ENCODE peak calls at places on chromosomes 1 and 21, in four cellular contexts. Q, T, Y and Z are unnamed samples.

GRCh38 chr1:16243936-16244649 is 7.1 kb upstream of the CPLANE2 start:
- DNase-seq in Q (peak; percentile 81), T (peak; percentile 70), Y (peak; percentile 81), Z (peak; percentile 80)

GRCh38 chr1:172969611-172970010 is 81.1 kb downstream of the TNFSF18 start:
- DNase-seq in Q (no peak), T (no peak), Y (peak; percentile 84), Z (no peak)

GRCh38 chr1:161726631-161727342 is 5.4 kb downstream of the FCRLB start:
- DNase-seq in Q (peak; percentile 80), T (peak; percentile 89), Y (peak; percentile 79), Z (peak; percentile 90)

GRCh38 chr21:26115899-26116298 is 54.7 kb downstream of the APP start:
- DNase-seq in Q (no peak), T (no peak), Y (peak; percentile 75), Z (no peak)

GRCh38 chr1:175078629-175079028 is 11.0 kb downstream of the TNN start:
- DNase-seq in Q (no peak), T (no peak), Y (no peak), Z (no peak)

GRCh38 chr1:3553166-3553939 is 58.0 kb downstream of the MEGF6 start:
- DNase-seq in Q (no peak), T (peak; percentile 22), Y (peak; percentile 31), Z (peak; percentile 49)

GRCh38 chr1:31752952-31753351 is 11.2 kb downstream of the ADGRB2 start:
- DNase-seq in Q (no peak), T (no peak), Y (no peak), Z (no peak)

GRCh38 chr1:209434631-209435217 is 148.8 kb upstream of the CAMK1G start:
- DNase-seq in Q (no peak), T (no peak), Y (no peak), Z (no peak)

GRCh38 chr1:54528613-54529012 is 19.4 kb upstream of the ACOT11 start:
- DNase-seq in Q (no peak), T (no peak), Y (no peak), Z (no peak)

GRCh38 chr1:91712393-91712792 is 173.6 kb downstream of the TGFBR3 start:
- DNase-seq in Q (no peak), T (no peak), Y (no peak), Z (no peak)

GRCh38 chr1:91711504-91712247 is 174.3 kb downstream of the TGFBR3 start:
- DNase-seq in Q (no peak), T (no peak), Y (no peak), Z (no peak)

GRCh38 chr1:91714867-91715381 is 171.0 kb downstream of the TGFBR3 start:
- DNase-seq in Q (no peak), T (no peak), Y (no peak), Z (no peak)

GRCh38 chr1:91710261-91710660 is 175.7 kb downstream of the TGFBR3 start:
- DNase-seq in Q (no peak), T (no peak), Y (no peak), Z (no peak)

DNA sequence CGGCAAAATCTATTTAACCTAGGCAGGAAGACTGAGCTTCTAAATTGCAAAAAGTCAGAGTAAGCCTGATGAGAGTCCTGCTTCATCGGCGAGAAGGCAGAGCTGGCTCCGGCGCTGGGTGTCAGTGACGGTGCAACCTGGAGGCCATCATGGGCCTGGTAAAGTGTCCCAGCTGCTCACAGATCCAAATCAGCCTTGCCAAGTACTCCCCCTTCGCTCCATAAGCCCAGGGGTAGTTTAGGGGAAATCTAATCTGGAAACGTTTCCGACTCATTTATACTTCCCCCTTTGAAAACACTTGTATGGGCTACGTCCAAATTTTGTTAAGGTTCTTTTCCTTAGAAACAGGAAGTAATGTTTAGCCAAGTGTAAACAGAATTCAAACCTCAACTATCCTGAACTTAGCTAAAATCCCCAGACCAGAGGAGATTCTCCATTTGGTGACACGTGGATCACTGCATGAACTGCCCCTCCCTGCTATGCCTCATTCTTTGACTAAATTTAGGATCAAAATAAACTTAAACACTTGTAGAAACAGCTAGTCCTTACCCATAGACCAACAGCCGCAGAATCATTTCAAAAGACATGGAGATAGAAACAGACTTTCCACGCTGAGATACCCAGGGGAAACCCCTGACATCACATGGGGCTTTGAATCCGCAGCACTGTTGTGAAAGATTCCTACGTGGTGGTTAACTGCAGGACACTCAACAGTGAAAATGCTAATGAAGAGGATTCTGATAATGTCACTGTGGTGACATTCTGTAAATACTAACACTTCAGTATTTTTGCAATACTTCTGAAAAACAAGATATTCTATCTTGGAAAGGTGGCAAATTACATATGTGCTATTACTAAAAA is 172.7 kb downstream of the TGFBR3 start:
- DNase-seq in Q (peak; percentile 44), T (no peak), Y (peak; percentile 78), Z (no peak)
- H3K4me3 ChIP-seq in Q (peak overlapping the region; percentile 2), T (no peak overlapping the region), Y (no peak overlapping the region), Z (no peak overlapping the region)

GRCh38 chr1:194164755-194165154 is 978.3 kb upstream of the B3GALT2 start:
- DNase-seq in Q (no peak), T (no peak), Y (no peak), Z (no peak)
- TF ChIP-seq CTCF in Q (no peak), T (no peak), Y (no peak), Z (no peak)

GRCh38 chr1:49842596-49842995 is 181.2 kb downstream of the AGBL4 start:
- DNase-seq in Q (no peak), T (no peak), Y (no peak), Z (no peak)
- H3K9me3 ChIP-seq in Q (peaks cover 63% of the 10 kb centered on the region), T (no peaks in the 10 kb centered on the region), Y (peaks cover 37% of the 10 kb centered on the region), Z (peaks cover 4% of the 10 kb centered on the region)

GRCh38 chr21:35297665-35298064 is 248.6 kb upstream of the RUNX1 start:
- DNase-seq in Q (no peak), T (no peak), Y (no peak), Z (no peak)

GRCh38 chr21:35291963-35292627 is 243.0 kb upstream of the RUNX1 start:
- DNase-seq in Q (no peak), T (no peak), Y (peak; percentile 52), Z (no peak)

GRCh38 chr21:35291034-35291433 is 241.9 kb upstream of the RUNX1 start:
- DNase-seq in Q (no peak), T (no peak), Y (no peak), Z (no peak)

GRCh38 chr21:35298757-35299156 is 249.7 kb upstream of the RUNX1 start:
- DNase-seq in Q (no peak), T (no peak), Y (no peak), Z (no peak)

DNA sequence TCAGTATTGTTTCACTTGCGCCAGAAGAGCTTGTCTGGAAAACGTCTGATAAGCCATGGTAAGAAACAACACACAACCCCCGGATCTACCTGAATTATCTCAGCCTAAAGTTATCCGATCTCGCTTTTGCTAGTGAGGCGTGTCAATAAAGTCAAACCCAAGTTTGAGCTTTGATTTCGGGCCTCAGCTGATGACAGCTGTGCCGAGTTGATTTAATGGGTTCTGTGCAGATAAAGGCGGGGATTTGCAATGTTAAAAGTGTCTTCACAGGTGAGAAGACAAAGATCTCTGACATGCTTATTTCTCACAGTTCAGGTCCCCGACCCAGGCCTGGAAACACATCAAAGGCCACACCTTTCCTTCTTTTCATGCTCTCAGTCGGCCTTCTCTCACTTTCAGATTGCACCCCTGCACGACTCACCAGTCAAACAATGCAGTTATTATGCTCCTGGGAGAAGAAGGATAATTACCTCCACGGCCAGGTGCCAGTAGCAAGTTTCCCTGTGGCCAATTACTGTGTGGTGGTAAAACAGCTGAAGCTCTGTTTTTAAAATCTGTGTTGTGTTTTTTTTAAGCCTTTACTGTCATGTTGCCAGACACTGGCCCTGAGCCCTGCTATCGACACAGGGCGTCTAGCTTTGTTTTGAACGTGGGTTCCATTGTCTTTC is 245.3 kb upstream of the RUNX1 start:
- DNase-seq in Q (no peak), T (no peak), Y (no peak), Z (no peak)
- H3K4me3 ChIP-seq in Q (no peak overlapping the region), T (no peak overlapping the region), Y (no peak overlapping the region), Z (no peak overlapping the region)